ENCODE peak calls at places on chromosomes 1 and 21, in six cellular contexts. One of them, this sample, is unnamed.

GRCh38 chr1:101482306-101482705 is 245.5 kb downstream of the S1PR1 start:
- DNase-seq in mesenchymal stem cell: no peak
- DNase-seq in GM23248: no peak
- DNase-seq in fibroblast of lung: no peak
- DNase-seq in NT2/D1: no peak
- DNase-seq in H1: no peak
- DNase-seq in this sample: no peak

GRCh38 chr1:54791880-54792522 is 9.1 kb downstream of the TTC22 start:
- DNase-seq in mesenchymal stem cell: peak; percentile 13
- DNase-seq in GM23248: no peak
- DNase-seq in fibroblast of lung: no peak
- DNase-seq in NT2/D1: peak; percentile 72
- DNase-seq in H1: peak; percentile 94
- DNase-seq in this sample: peak; percentile 91

GRCh38 chr1:71390518-71390917 is 309.7 kb upstream of the ZRANB2 start:
- DNase-seq in mesenchymal stem cell: no peak
- DNase-seq in GM23248: no peak
- DNase-seq in fibroblast of lung: no peak
- DNase-seq in NT2/D1: no peak
- DNase-seq in H1: no peak
- DNase-seq in this sample: no peak

GRCh38 chr1:190373705-190374336 is 103.8 kb downstream of the BRINP3 start:
- DNase-seq in mesenchymal stem cell: peak; percentile 3
- DNase-seq in GM23248: no peak
- DNase-seq in fibroblast of lung: peak; percentile 6
- DNase-seq in NT2/D1: peak; percentile 42
- DNase-seq in H1: no peak
- DNase-seq in this sample: peak; percentile 58

GRCh38 chr1:31625561-31626272 is 8.2 kb downstream of the HCRTR1 start:
- DNase-seq in mesenchymal stem cell: peak; percentile 51
- DNase-seq in GM23248: peak; percentile 88
- DNase-seq in fibroblast of lung: peak; percentile 75
- DNase-seq in NT2/D1: no peak
- DNase-seq in H1: no peak
- DNase-seq in this sample: no peak

GRCh38 chr21:34313116-34313515 is 50.7 kb upstream of the KCNE2 start:
- DNase-seq in mesenchymal stem cell: no peak
- DNase-seq in GM23248: peak; percentile 8
- DNase-seq in fibroblast of lung: peak; percentile 28
- DNase-seq in NT2/D1: no peak
- DNase-seq in H1: no peak
- DNase-seq in this sample: no peak

GRCh38 chr1:64980745-64981601 is 14.6 kb upstream of the JAK1 start:
- DNase-seq in mesenchymal stem cell: peak; percentile 62
- DNase-seq in GM23248: no peak
- DNase-seq in fibroblast of lung: peak; percentile 35
- DNase-seq in NT2/D1: no peak
- DNase-seq in H1: no peak
- DNase-seq in this sample: no peak

GRCh38 chr1:47779613-47780012 is 217.6 kb downstream of the TRABD2B start:
- DNase-seq in mesenchymal stem cell: no peak
- DNase-seq in GM23248: no peak
- DNase-seq in fibroblast of lung: no peak
- DNase-seq in NT2/D1: no peak
- DNase-seq in H1: no peak
- DNase-seq in this sample: no peak

GRCh38 chr1:204340137-204340536 is 19.6 kb downstream of the PLEKHA6 start:
- DNase-seq in mesenchymal stem cell: no peak
- DNase-seq in GM23248: no peak
- DNase-seq in fibroblast of lung: no peak
- DNase-seq in NT2/D1: no peak
- DNase-seq in H1: no peak
- DNase-seq in this sample: no peak

GRCh38 chr1:61983236-61983635 is 211.4 kb upstream of the L1TD1 start:
- DNase-seq in mesenchymal stem cell: no peak
- DNase-seq in GM23248: no peak
- DNase-seq in fibroblast of lung: no peak
- DNase-seq in NT2/D1: no peak
- DNase-seq in H1: no peak
- DNase-seq in this sample: no peak

GRCh38 chr1:192527950-192528349 is 47.6 kb upstream of the RGS1 start:
- DNase-seq in mesenchymal stem cell: peak; percentile 70
- DNase-seq in GM23248: no peak
- DNase-seq in fibroblast of lung: no peak
- DNase-seq in NT2/D1: no peak
- DNase-seq in H1: no peak
- DNase-seq in this sample: peak; percentile 21

GRCh38 chr1:97340951-97341350 is 579.9 kb downstream of the DPYD start:
- DNase-seq in mesenchymal stem cell: peak; percentile 81
- DNase-seq in GM23248: peak; percentile 78
- DNase-seq in fibroblast of lung: peak; percentile 92
- DNase-seq in NT2/D1: no peak
- DNase-seq in H1: no peak
- DNase-seq in this sample: no peak

GRCh38 chr1:103267271-103267670 is 158.9 kb upstream of the COL11A1 start:
- DNase-seq in mesenchymal stem cell: no peak
- DNase-seq in GM23248: peak; percentile 48
- DNase-seq in fibroblast of lung: peak; percentile 64
- DNase-seq in NT2/D1: no peak
- DNase-seq in H1: no peak
- DNase-seq in this sample: no peak
- H3K4me3 ChIP-seq in mesenchymal stem cell: no peak overlapping the region
- H3K4me3 ChIP-seq in GM23248: no peak overlapping the region
- H3K4me3 ChIP-seq in fibroblast of lung: no peak overlapping the region
- H3K4me3 ChIP-seq in NT2/D1: no peak overlapping the region
- H3K4me3 ChIP-seq in H1: no peak overlapping the region
- H3K4me3 ChIP-seq in this sample: no peak overlapping the region

DNA sequence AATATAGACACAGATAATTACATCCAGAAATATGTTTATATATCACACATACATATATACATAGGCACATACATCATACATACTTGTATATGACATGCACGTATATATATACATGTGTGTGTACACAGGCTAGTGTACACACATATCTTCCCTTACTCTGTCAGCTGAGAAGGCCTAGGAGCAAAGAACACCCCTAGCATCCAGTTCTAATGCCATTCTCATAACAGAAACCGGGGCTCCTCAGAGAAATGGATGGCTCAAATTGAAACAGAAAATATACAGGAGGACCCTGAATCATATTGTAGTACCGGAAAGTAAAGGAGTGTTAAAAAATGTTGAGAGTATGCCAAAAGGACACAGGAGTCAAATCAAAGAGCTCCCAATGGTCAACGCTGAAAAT is 19.7 kb upstream of the HYI start:
- DNase-seq in mesenchymal stem cell: no peak
- DNase-seq in GM23248: no peak
- DNase-seq in fibroblast of lung: peak; percentile 14
- DNase-seq in NT2/D1: no peak
- DNase-seq in H1: no peak
- DNase-seq in this sample: no peak
- H3K9ac ChIP-seq in mesenchymal stem cell: no peak overlapping the region
- H3K9ac ChIP-seq in GM23248: peak overlapping the region; percentile 32
- H3K9ac ChIP-seq in fibroblast of lung: no peak overlapping the region
- H3K9ac ChIP-seq in NT2/D1: no peak overlapping the region
- H3K9ac ChIP-seq in H1: no peak overlapping the region
- H3K9ac ChIP-seq in this sample: no peak overlapping the region

GRCh38 chr1:179870870-179871269 is 6.7 kb downstream of the TOR1AIP2 start:
- DNase-seq in mesenchymal stem cell: no peak
- DNase-seq in GM23248: no peak
- DNase-seq in fibroblast of lung: no peak
- DNase-seq in NT2/D1: no peak
- DNase-seq in H1: no peak
- DNase-seq in this sample: no peak

GRCh38 chr1:179875606-179876288 is 1.9 kb downstream of the TOR1AIP2 start:
- DNase-seq in mesenchymal stem cell: peak; percentile 3
- DNase-seq in GM23248: no peak
- DNase-seq in fibroblast of lung: peak; percentile 24
- DNase-seq in NT2/D1: no peak
- DNase-seq in H1: no peak
- DNase-seq in this sample: no peak

GRCh38 chr1:179871940-179872339 is 5.7 kb downstream of the TOR1AIP2 start:
- DNase-seq in mesenchymal stem cell: no peak
- DNase-seq in GM23248: no peak
- DNase-seq in fibroblast of lung: no peak
- DNase-seq in NT2/D1: no peak
- DNase-seq in H1: no peak
- DNase-seq in this sample: no peak

GRCh38 chr1:179873366-179873978 is 4.1 kb downstream of the TOR1AIP2 start:
- DNase-seq in mesenchymal stem cell: no peak
- DNase-seq in GM23248: no peak
- DNase-seq in fibroblast of lung: no peak
- DNase-seq in NT2/D1: no peak
- DNase-seq in H1: no peak
- DNase-seq in this sample: no peak

DNA sequence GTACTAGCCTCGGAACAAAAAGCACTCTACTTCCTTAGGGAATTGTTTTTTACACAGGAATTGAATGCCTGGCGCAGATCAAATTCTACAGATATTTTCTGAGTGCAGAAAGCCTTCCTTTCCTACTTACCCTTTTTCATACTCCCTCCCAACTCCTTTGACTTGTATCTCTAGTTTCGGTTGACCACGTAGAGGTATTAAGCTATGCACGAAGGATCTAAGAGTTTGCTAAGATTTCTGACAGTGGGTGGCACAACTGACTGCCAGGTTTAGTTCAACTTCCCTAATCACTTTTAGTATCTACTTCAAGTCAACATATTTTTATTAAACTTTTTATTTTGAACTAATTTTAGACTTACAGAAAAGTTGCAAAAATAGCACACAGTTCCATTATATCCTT is 5.0 kb downstream of the TOR1AIP2 start:
- DNase-seq in mesenchymal stem cell: no peak
- DNase-seq in GM23248: no peak
- DNase-seq in fibroblast of lung: no peak
- DNase-seq in NT2/D1: no peak
- DNase-seq in H1: no peak
- DNase-seq in this sample: no peak
- H3K4me3 ChIP-seq in mesenchymal stem cell: no peak overlapping the region
- H3K4me3 ChIP-seq in GM23248: no peak overlapping the region
- H3K4me3 ChIP-seq in fibroblast of lung: no peak overlapping the region
- H3K4me3 ChIP-seq in NT2/D1: no peak overlapping the region
- H3K4me3 ChIP-seq in H1: no peak overlapping the region
- H3K4me3 ChIP-seq in this sample: no peak overlapping the region

GRCh38 chr1:181918893-181919728 is 142.4 kb downstream of the ZNF648 start:
- DNase-seq in mesenchymal stem cell: no peak
- DNase-seq in GM23248: no peak
- DNase-seq in fibroblast of lung: no peak
- DNase-seq in NT2/D1: peak; percentile 68
- DNase-seq in H1: peak; percentile 49
- DNase-seq in this sample: no peak
- H3K9ac ChIP-seq in mesenchymal stem cell: no peak overlapping the region
- H3K9ac ChIP-seq in GM23248: no peak overlapping the region
- H3K9ac ChIP-seq in fibroblast of lung: no peak overlapping the region
- H3K9ac ChIP-seq in NT2/D1: peak overlapping the region; percentile 22
- H3K9ac ChIP-seq in H1: no peak overlapping the region
- H3K9ac ChIP-seq in this sample: no peak overlapping the region

This sample was measured in Karpas-422.